ENCODE peak calls at places on chromosomes 12 and 14, in five cellular contexts. P, D, S, X and Y are unnamed samples.

GRCh38 chr12:1594045-1594294 is 411 bp downstream of the FBXL14 start:
- DNase-seq in S (no peak), D (peak; percentile 83), X (peak; percentile 54), P (peak; percentile 81), Y (no peak)

GRCh38 chr12:26274441-26275312 is 79.3 kb downstream of the SSPN start:
- DNase-seq in S (peak; percentile 97), X (peak; percentile 76), P (peak; percentile 86), D (no peak), Y (peak; percentile 100)

GRCh38 chr14:70707138-70708038 is 65.7 kb downstream of the TTC9 start:
- DNase-seq in P (no peak), D (no peak), X (no peak), S (no peak), Y (no peak)

GRCh38 chr12:87283111-87283510 is 746.1 kb downstream of the C12orf50 start:
- DNase-seq in P (no peak), X (no peak), D (no peak), S (no peak), Y (no peak)

GRCh38 chr14:23864252-23864651 is 89.3 kb upstream of the DHRS4 start:
- DNase-seq in P (no peak), S (no peak), X (no peak), D (no peak), Y (no peak)

GRCh38 chr12:50197297-50197727 is 30.1 kb upstream of the CERS5 start:
- DNase-seq in X (no peak), D (no peak), P (no peak), S (no peak), Y (no peak)

GRCh38 chr12:122062832-122063690 is 15.5 kb upstream of the MLXIP start:
- DNase-seq in X (no peak), D (peak; percentile 46), S (peak; percentile 37), P (no peak), Y (no peak)

GRCh38 chr12:78375461-78375860 is 489.1 kb upstream of the SYT1 start:
- DNase-seq in S (no peak), D (no peak), P (no peak), X (no peak), Y (no peak)

GRCh38 chr14:69951935-69952334 is 72.7 kb downstream of the SMOC1 start:
- DNase-seq in X (no peak), S (no peak), P (no peak), D (no peak), Y (no peak)

GRCh38 chr14:91108941-91109611 is 4.8 kb upstream of the DGLUCY start:
- DNase-seq in P (peak; percentile 53), S (no peak), D (no peak), X (peak; percentile 74), Y (no peak)

GRCh38 chr14:67577909-67578749 is 21.9 kb downstream of the PIGH start:
- DNase-seq in D (no peak), P (peak; percentile 43), S (no peak), X (no peak), Y (no peak)

GRCh38 chr12:42669471-42669997 is 80.0 kb upstream of the PRICKLE1 start:
- DNase-seq in P (no peak), D (no peak), S (no peak), X (no peak), Y (no peak)

GRCh38 chr14:105141486-105142281 is 26.9 kb downstream of the JAG2 start:
- DNase-seq in S (no peak), D (no peak), P (no peak), X (no peak), Y (no peak)

GRCh38 chr12:12476836-12477531 is 85.7 kb downstream of the DUSP16 start:
- DNase-seq in X (peak; percentile 19), P (no peak), D (no peak), S (no peak), Y (no peak)